ENCODE peak calls at places on chromosomes 11 and 22, in ten cellular contexts. One of them, this sample, is unnamed.

GRCh38 chr22:27213766-27214581 is 556.6 kb downstream of the MIAT start:
- DNase-seq in AG04450: peak
- DNase-seq in MM.1S: no peak
- DNase-seq in AG10803: peak
- DNase-seq in left ventricle myocardium inferior: peak
- DNase-seq in retinal pigment epithelial cell: no peak
- DNase-seq in astrocyte of the cerebellum: peak
- DNase-seq in prostate gland: no peak
- DNase-seq in lower lobe of right lung: no peak
- DNase-seq in cardiac muscle cell: no peak
- DNase-seq in this sample: no peak

GRCh38 chr22:27952091-27952490 is 33.0 kb upstream of the PITPNB start:
- DNase-seq in AG04450: peak
- DNase-seq in MM.1S: no peak
- DNase-seq in AG10803: peak
- DNase-seq in left ventricle myocardium inferior: no peak
- DNase-seq in retinal pigment epithelial cell: peak
- DNase-seq in astrocyte of the cerebellum: peak
- DNase-seq in prostate gland: no peak
- DNase-seq in lower lobe of right lung: no peak
- DNase-seq in cardiac muscle cell: no peak
- DNase-seq in this sample: no peak

GRCh38 chr22:21726650-21727049 is 8.9 kb downstream of the YPEL1 start:
- DNase-seq in AG04450: no peak
- DNase-seq in MM.1S: peak
- DNase-seq in AG10803: no peak
- DNase-seq in left ventricle myocardium inferior: no peak
- DNase-seq in retinal pigment epithelial cell: no peak
- DNase-seq in astrocyte of the cerebellum: no peak
- DNase-seq in prostate gland: no peak
- DNase-seq in lower lobe of right lung: no peak
- DNase-seq in cardiac muscle cell: peak
- DNase-seq in this sample: no peak

GRCh38 chr11:96367357-96367756 is 22.4 kb downstream of the CCDC82 start:
- DNase-seq in AG04450: no peak
- DNase-seq in MM.1S: no peak
- DNase-seq in AG10803: no peak
- DNase-seq in left ventricle myocardium inferior: no peak
- DNase-seq in retinal pigment epithelial cell: no peak
- DNase-seq in astrocyte of the cerebellum: no peak
- DNase-seq in prostate gland: no peak
- DNase-seq in lower lobe of right lung: no peak
- DNase-seq in cardiac muscle cell: no peak
- DNase-seq in this sample: no peak

GRCh38 chr11:44840526-44840925 is 110.2 kb downstream of the TP53I11 start:
- DNase-seq in AG04450: no peak
- DNase-seq in MM.1S: no peak
- DNase-seq in AG10803: no peak
- DNase-seq in left ventricle myocardium inferior: no peak
- DNase-seq in retinal pigment epithelial cell: no peak
- DNase-seq in astrocyte of the cerebellum: no peak
- DNase-seq in prostate gland: no peak
- DNase-seq in lower lobe of right lung: no peak
- DNase-seq in cardiac muscle cell: no peak
- DNase-seq in this sample: no peak

GRCh38 chr11:15276616-15277015 is 161.9 kb downstream of the INSC start:
- DNase-seq in AG04450: no peak
- DNase-seq in MM.1S: no peak
- DNase-seq in AG10803: no peak
- DNase-seq in left ventricle myocardium inferior: no peak
- DNase-seq in retinal pigment epithelial cell: no peak
- DNase-seq in astrocyte of the cerebellum: no peak
- DNase-seq in prostate gland: no peak
- DNase-seq in lower lobe of right lung: no peak
- DNase-seq in cardiac muscle cell: peak
- DNase-seq in this sample: no peak

GRCh38 chr11:73173755-73174494 is 31.8 kb upstream of the FCHSD2 start:
- DNase-seq in AG04450: no peak
- DNase-seq in MM.1S: no peak
- DNase-seq in AG10803: no peak
- DNase-seq in left ventricle myocardium inferior: peak
- DNase-seq in retinal pigment epithelial cell: no peak
- DNase-seq in astrocyte of the cerebellum: no peak
- DNase-seq in prostate gland: no peak
- DNase-seq in lower lobe of right lung: no peak
- DNase-seq in cardiac muscle cell: no peak
- DNase-seq in this sample: no peak

GRCh38 chr22:27507066-27507715 is 294.4 kb downstream of the MN1 start:
- DNase-seq in AG04450: no peak
- DNase-seq in MM.1S: no peak
- DNase-seq in AG10803: peak
- DNase-seq in left ventricle myocardium inferior: no peak
- DNase-seq in retinal pigment epithelial cell: no peak
- DNase-seq in astrocyte of the cerebellum: no peak
- DNase-seq in prostate gland: no peak
- DNase-seq in lower lobe of right lung: no peak
- DNase-seq in cardiac muscle cell: no peak
- DNase-seq in this sample: no peak

DNA sequence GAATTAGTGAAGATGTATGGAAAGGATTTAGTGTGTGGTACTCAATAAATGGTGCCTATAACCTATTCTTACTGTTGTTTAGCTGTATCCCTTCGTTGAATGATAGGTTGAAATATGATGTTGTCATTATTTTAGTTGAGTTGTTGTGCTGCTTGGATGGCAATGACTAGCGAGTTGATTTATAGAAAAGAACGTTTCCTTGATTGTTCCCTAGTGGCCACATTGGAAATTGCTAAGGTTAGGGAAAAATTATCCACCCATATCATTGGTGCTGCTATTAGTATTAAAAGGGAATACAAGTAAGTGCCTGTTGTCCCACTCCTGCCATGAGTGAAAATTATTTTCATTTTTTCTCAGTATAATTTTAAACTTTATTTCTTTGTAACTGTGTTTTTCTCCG is 14.5 kb downstream of the EMSY start:
- DNase-seq in AG04450: no peak
- DNase-seq in MM.1S: no peak
- DNase-seq in AG10803: no peak
- DNase-seq in left ventricle myocardium inferior: no peak
- DNase-seq in retinal pigment epithelial cell: no peak
- DNase-seq in astrocyte of the cerebellum: no peak
- DNase-seq in prostate gland: no peak
- DNase-seq in lower lobe of right lung: no peak
- DNase-seq in cardiac muscle cell: no peak
- DNase-seq in this sample: no peak
- TF ChIP-seq CTCF in AG04450: peak
- TF ChIP-seq CTCF in MM.1S: peak
- TF ChIP-seq CTCF in AG10803: peak
- TF ChIP-seq CTCF in left ventricle myocardium inferior: peak
- TF ChIP-seq CTCF in retinal pigment epithelial cell: peak
- TF ChIP-seq CTCF in astrocyte of the cerebellum: peak
- TF ChIP-seq CTCF in prostate gland: peak
- TF ChIP-seq CTCF in lower lobe of right lung: peak
- TF ChIP-seq CTCF in cardiac muscle cell: peak
- TF ChIP-seq CTCF in this sample: no peak

GRCh38 chr11:126082251-126083109 is 19.8 kb upstream of the CDON start:
- DNase-seq in AG04450: no peak
- DNase-seq in MM.1S: no peak
- DNase-seq in AG10803: no peak
- DNase-seq in left ventricle myocardium inferior: no peak
- DNase-seq in retinal pigment epithelial cell: no peak
- DNase-seq in astrocyte of the cerebellum: no peak
- DNase-seq in prostate gland: no peak
- DNase-seq in lower lobe of right lung: no peak
- DNase-seq in cardiac muscle cell: no peak
- DNase-seq in this sample: no peak

GRCh38 chr11:126080206-126080941 is 17.7 kb upstream of the CDON start:
- DNase-seq in AG04450: no peak
- DNase-seq in MM.1S: no peak
- DNase-seq in AG10803: no peak
- DNase-seq in left ventricle myocardium inferior: no peak
- DNase-seq in retinal pigment epithelial cell: no peak
- DNase-seq in astrocyte of the cerebellum: no peak
- DNase-seq in prostate gland: peak
- DNase-seq in lower lobe of right lung: no peak
- DNase-seq in cardiac muscle cell: no peak
- DNase-seq in this sample: peak

GRCh38 chr11:126076641-126077040 is 14.0 kb upstream of the CDON start:
- DNase-seq in AG04450: no peak
- DNase-seq in MM.1S: no peak
- DNase-seq in AG10803: no peak
- DNase-seq in left ventricle myocardium inferior: no peak
- DNase-seq in retinal pigment epithelial cell: no peak
- DNase-seq in astrocyte of the cerebellum: no peak
- DNase-seq in prostate gland: no peak
- DNase-seq in lower lobe of right lung: no peak
- DNase-seq in cardiac muscle cell: no peak
- DNase-seq in this sample: no peak

GRCh38 chr11:126081915-126082250 is 19.2 kb upstream of the CDON start:
- DNase-seq in AG04450: no peak
- DNase-seq in MM.1S: no peak
- DNase-seq in AG10803: no peak
- DNase-seq in left ventricle myocardium inferior: no peak
- DNase-seq in retinal pigment epithelial cell: no peak
- DNase-seq in astrocyte of the cerebellum: no peak
- DNase-seq in prostate gland: no peak
- DNase-seq in lower lobe of right lung: no peak
- DNase-seq in cardiac muscle cell: no peak
- DNase-seq in this sample: no peak

GRCh38 chr11:126079640-126080205 is 17.1 kb upstream of the CDON start:
- DNase-seq in AG04450: no peak
- DNase-seq in MM.1S: no peak
- DNase-seq in AG10803: no peak
- DNase-seq in left ventricle myocardium inferior: no peak
- DNase-seq in retinal pigment epithelial cell: no peak
- DNase-seq in astrocyte of the cerebellum: no peak
- DNase-seq in prostate gland: no peak
- DNase-seq in lower lobe of right lung: no peak
- DNase-seq in cardiac muscle cell: no peak
- DNase-seq in this sample: no peak
- TF ChIP-seq CTCF in AG04450: no peak
- TF ChIP-seq CTCF in MM.1S: no peak
- TF ChIP-seq CTCF in AG10803: no peak
- TF ChIP-seq CTCF in left ventricle myocardium inferior: no peak
- TF ChIP-seq CTCF in retinal pigment epithelial cell: no peak
- TF ChIP-seq CTCF in astrocyte of the cerebellum: no peak
- TF ChIP-seq CTCF in prostate gland: no peak
- TF ChIP-seq CTCF in lower lobe of right lung: no peak
- TF ChIP-seq CTCF in cardiac muscle cell: no peak
- TF ChIP-seq CTCF in this sample: no peak

GRCh38 chr22:43886231-43886630 is 5.6 kb downstream of the PNPLA5 start:
- DNase-seq in AG04450: no peak
- DNase-seq in MM.1S: no peak
- DNase-seq in AG10803: no peak
- DNase-seq in left ventricle myocardium inferior: no peak
- DNase-seq in retinal pigment epithelial cell: no peak
- DNase-seq in astrocyte of the cerebellum: no peak
- DNase-seq in prostate gland: no peak
- DNase-seq in lower lobe of right lung: no peak
- DNase-seq in cardiac muscle cell: no peak
- DNase-seq in this sample: no peak

GRCh38 chr22:43885786-43886185 is 6.0 kb downstream of the PNPLA5 start:
- DNase-seq in AG04450: no peak
- DNase-seq in MM.1S: no peak
- DNase-seq in AG10803: no peak
- DNase-seq in left ventricle myocardium inferior: no peak
- DNase-seq in retinal pigment epithelial cell: no peak
- DNase-seq in astrocyte of the cerebellum: no peak
- DNase-seq in prostate gland: no peak
- DNase-seq in lower lobe of right lung: no peak
- DNase-seq in cardiac muscle cell: no peak
- DNase-seq in this sample: no peak

GRCh38 chr22:43884600-43885318 is 7.1 kb downstream of the PNPLA5 start:
- DNase-seq in AG04450: no peak
- DNase-seq in MM.1S: peak
- DNase-seq in AG10803: peak
- DNase-seq in left ventricle myocardium inferior: peak
- DNase-seq in retinal pigment epithelial cell: no peak
- DNase-seq in astrocyte of the cerebellum: no peak
- DNase-seq in prostate gland: no peak
- DNase-seq in lower lobe of right lung: peak
- DNase-seq in cardiac muscle cell: peak
- DNase-seq in this sample: peak

GRCh38 chr22:43883719-43884415 is 7.9 kb downstream of the PNPLA5 start:
- DNase-seq in AG04450: no peak
- DNase-seq in MM.1S: no peak
- DNase-seq in AG10803: no peak
- DNase-seq in left ventricle myocardium inferior: no peak
- DNase-seq in retinal pigment epithelial cell: no peak
- DNase-seq in astrocyte of the cerebellum: no peak
- DNase-seq in prostate gland: no peak
- DNase-seq in lower lobe of right lung: no peak
- DNase-seq in cardiac muscle cell: no peak
- DNase-seq in this sample: no peak

DNA sequence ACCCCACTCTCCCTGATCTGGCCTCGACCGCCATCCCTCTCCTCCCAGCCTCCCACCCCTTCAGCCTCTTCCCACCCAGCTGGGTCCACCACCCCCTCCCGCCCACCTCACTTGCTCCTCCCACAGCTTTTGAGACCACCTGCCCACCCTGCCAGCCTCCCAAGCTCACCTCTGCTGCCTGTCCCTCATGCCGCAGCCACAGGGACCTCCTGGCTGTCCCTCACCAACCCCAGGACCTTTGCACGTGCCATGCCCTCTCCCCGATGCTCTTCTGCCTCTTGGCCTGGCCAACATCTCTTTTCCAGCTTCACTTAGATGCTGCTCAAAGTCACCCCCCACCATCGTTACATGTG is 6.5 kb downstream of the PNPLA5 start:
- DNase-seq in AG04450: no peak
- DNase-seq in MM.1S: no peak
- DNase-seq in AG10803: no peak
- DNase-seq in left ventricle myocardium inferior: no peak
- DNase-seq in retinal pigment epithelial cell: no peak
- DNase-seq in astrocyte of the cerebellum: no peak
- DNase-seq in prostate gland: no peak
- DNase-seq in lower lobe of right lung: no peak
- DNase-seq in cardiac muscle cell: no peak
- DNase-seq in this sample: no peak
- TF ChIP-seq CTCF in AG04450: no peak
- TF ChIP-seq CTCF in MM.1S: no peak
- TF ChIP-seq CTCF in AG10803: no peak
- TF ChIP-seq CTCF in left ventricle myocardium inferior: no peak
- TF ChIP-seq CTCF in retinal pigment epithelial cell: no peak
- TF ChIP-seq CTCF in astrocyte of the cerebellum: no peak
- TF ChIP-seq CTCF in prostate gland: no peak
- TF ChIP-seq CTCF in lower lobe of right lung: no peak
- TF ChIP-seq CTCF in cardiac muscle cell: no peak
- TF ChIP-seq CTCF in this sample: no peak

DNA sequence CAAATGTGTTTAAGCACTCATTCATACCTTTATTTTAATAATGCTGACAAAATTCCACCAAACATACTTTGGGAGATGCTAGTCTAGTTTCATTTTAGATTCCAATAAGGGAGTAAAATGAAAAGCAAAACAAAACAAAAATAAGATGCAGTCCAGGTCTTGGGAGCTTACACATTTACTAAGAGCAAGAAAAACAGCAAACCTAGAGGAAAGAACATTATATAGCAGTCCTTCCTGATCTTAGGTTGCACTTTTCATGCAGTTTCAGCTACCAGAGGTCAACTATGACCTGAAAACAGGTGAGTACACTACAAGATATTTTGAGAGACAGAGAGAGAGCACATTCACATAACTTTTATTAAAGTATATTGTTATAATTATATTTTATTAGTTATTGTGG is 1100.9 kb downstream of the DLG2 start:
- DNase-seq in AG04450: no peak
- DNase-seq in MM.1S: peak
- DNase-seq in AG10803: no peak
- DNase-seq in left ventricle myocardium inferior: no peak
- DNase-seq in retinal pigment epithelial cell: no peak
- DNase-seq in astrocyte of the cerebellum: no peak
- DNase-seq in prostate gland: no peak
- DNase-seq in lower lobe of right lung: no peak
- DNase-seq in cardiac muscle cell: no peak
- DNase-seq in this sample: no peak
- TF ChIP-seq CTCF in AG04450: no peak
- TF ChIP-seq CTCF in MM.1S: peak
- TF ChIP-seq CTCF in AG10803: no peak
- TF ChIP-seq CTCF in left ventricle myocardium inferior: no peak
- TF ChIP-seq CTCF in retinal pigment epithelial cell: no peak
- TF ChIP-seq CTCF in astrocyte of the cerebellum: no peak
- TF ChIP-seq CTCF in prostate gland: no peak
- TF ChIP-seq CTCF in lower lobe of right lung: no peak
- TF ChIP-seq CTCF in cardiac muscle cell: no peak
- TF ChIP-seq CTCF in this sample: no peak